ENCODE peak calls at places on chromosomes 12 and 14, in six cellular contexts. E is body of pancreas; Z is germinal center; P is HTR-8/SVneo; I is stimulated activated CD4-positive, alpha-beta T cell treated with anti-CD3 and anti-CD28 coated beads, Interleukin-4, amount 100 ng/mL, for 1 hour; F is D341Med. V is an unnamed sample.

GRCh38 chr14:38255673-38256357 is at the start of gene CLEC14A:
- DNase-seq in E (peak; percentile 14), P (no peak), F (peak; percentile 27), Z (peak; percentile 8), I (peak; percentile 4), V (no peak)

GRCh38 chr12:49413796-49414195 is 46.5 kb downstream of the SPATS2 start:
- DNase-seq in Z (no peak), E (no peak), F (no peak), I (no peak), P (no peak), V (no peak)

GRCh38 chr12:867905-868304 is 81.6 kb downstream of the RAD52 start:
- DNase-seq in F (no peak), P (no peak), E (no peak), I (no peak), Z (no peak), V (no peak)

GRCh38 chr12:12592930-12593329 is 18.7 kb upstream of the CREBL2 start:
- DNase-seq in E (no peak), P (peak; percentile 38), I (no peak), Z (no peak), F (no peak), V (no peak)

GRCh38 chr14:55350461-55350860 is 61.2 kb downstream of the ATG14 start:
- DNase-seq in Z (no peak), F (no peak), P (no peak), I (no peak), E (no peak), V (no peak)

GRCh38 chr12:99130808-99131538 is 485.9 kb downstream of the APAF1 start:
- DNase-seq in Z (no peak), F (no peak), P (no peak), I (no peak), E (no peak), V (no peak)

GRCh38 chr12:12331896-12332295 is 18.1 kb downstream of the MANSC1 start:
- DNase-seq in E (no peak), P (no peak), F (no peak), I (no peak), Z (no peak), V (no peak)

GRCh38 chr14:94880140-94880539 is 110.2 kb upstream of the GSC start:
- DNase-seq in F (no peak), E (no peak), P (no peak), Z (no peak), I (no peak), V (no peak)

GRCh38 chr14:85947461-85947860 is 417.5 kb downstream of the FLRT2 start:
- DNase-seq in Z (no peak), P (no peak), E (no peak), F (no peak), I (no peak), V (no peak)

GRCh38 chr12:130506844-130507243 is 169.2 kb downstream of the PIWIL1 start:
- DNase-seq in I (no peak), E (no peak), Z (no peak), F (no peak), P (no peak), V (no peak)

GRCh38 chr14:24312736-24313507 is 1.6 kb downstream of the LTB4R start:
- DNase-seq in F (no peak), E (no peak), I (no peak), P (no peak), Z (no peak), V (no peak)

GRCh38 chr14:106811167-106811566 is 1284.8 kb downstream of the TMEM121 start:
- DNase-seq in Z (no peak), E (no peak), F (no peak), I (no peak), P (no peak), V (no peak)

GRCh38 chr14:74509587-74510210 is 16.1 kb downstream of the ISCA2 start:
- DNase-seq in F (no peak), E (no peak), I (no peak), Z (no peak), P (no peak), V (no peak)

GRCh38 chr12:27615331-27615891 is 80.8 kb upstream of the REP15 start:
- DNase-seq in F (no peak), Z (no peak), E (no peak), I (no peak), P (peak; percentile 72), V (no peak)

GRCh38 chr14:22002860-22003284 is 329.3 kb upstream of the OR4E1 start:
- DNase-seq in I (peak; percentile 73), Z (peak; percentile 6), P (no peak), F (no peak), E (no peak), V (peak; percentile 57)

GRCh38 chr12:74285773-74286172 is 251.9 kb upstream of the ATXN7L3B start:
- DNase-seq in F (no peak), Z (no peak), I (no peak), E (no peak), P (no peak), V (no peak)

GRCh38 chr14:58663494-58664111 is 25.8 kb downstream of the DACT1 start:
- DNase-seq in I (no peak), Z (no peak), F (no peak), P (peak; percentile 79), E (no peak), V (no peak)

GRCh38 chr12:19277707-19278106 is 148.2 kb downstream of the PLEKHA5 start:
- DNase-seq in P (no peak), E (no peak), Z (no peak), I (no peak), F (peak; percentile 30), V (no peak)

GRCh38 chr12:130254476-130255276 is 83.0 kb upstream of the PIWIL1 start:
- DNase-seq in Z (no peak), P (no peak), F (no peak), E (peak; percentile 50), I (no peak), V (no peak)

GRCh38 chr12:120538281-120539156 is 4.4 kb downstream of the RNF10 start:
- DNase-seq in Z (peak; percentile 22), F (no peak), E (peak; percentile 63), I (no peak), P (peak; percentile 33), V (no peak)

GRCh38 chr12:116204169-116204568 is 73.3 kb downstream of the MED13L start:
- DNase-seq in Z (no peak), P (no peak), I (no peak), E (no peak), F (no peak), V (no peak)

GRCh38 chr14:54579606-54580005 is 12.7 kb downstream of the SAMD4A start:
- DNase-seq in E (no peak), F (no peak), Z (no peak), P (no peak), I (no peak), V (no peak)

GRCh38 chr14:74763803-74764531 is 851 bp downstream of the YLPM1 start:
- DNase-seq in Z (peak; percentile 3), P (peak; percentile 26), I (peak; percentile 3), F (peak; percentile 30), E (peak; percentile 16), V (no peak)

GRCh38 chr12:10722905-10723866 is at the start of gene YBX3:
- DNase-seq in E (peak; percentile 90), F (peak; percentile 88), P (peak; percentile 63), I (peak; percentile 61), Z (peak; percentile 23), V (peak; percentile 8)

GRCh38 chr12:63420206-63420644 is 248.1 kb downstream of the DPY19L2 start:
- DNase-seq in Z (peak; percentile 47), E (peak; percentile 41), F (peak; percentile 64), I (peak; percentile 16), P (peak; percentile 36), V (no peak)

GRCh38 chr14:99590746-99591555 is 13.1 kb downstream of the CCDC85C start:
- DNase-seq in P (peak; percentile 63), Z (no peak), F (no peak), E (no peak), I (no peak), V (no peak)

GRCh38 chr14:100540141-100540925 is 46.9 kb downstream of the BEGAIN start:
- DNase-seq in F (no peak), P (no peak), Z (no peak), I (no peak), E (peak; percentile 72), V (no peak)

GRCh38 chr12:131775904-131776889 is 52.0 kb upstream of the MMP17 start:
- DNase-seq in I (no peak), E (no peak), F (no peak), Z (peak; percentile 42), P (no peak), V (no peak)

GRCh38 chr14:105857223-105857815 is 330.9 kb downstream of the TMEM121 start:
- DNase-seq in I (no peak), P (no peak), Z (no peak), F (peak; percentile 10), E (peak; percentile 5), V (no peak)

GRCh38 chr14:69716483-69717187 is 50.3 kb upstream of the SRSF5 start:
- DNase-seq in P (no peak), E (no peak), F (no peak), I (no peak), Z (no peak), V (peak; percentile 47)

GRCh38 chr12:3293446-3294161 is 197.4 kb upstream of the PRMT8 start:
- DNase-seq in Z (no peak), I (no peak), F (no peak), E (no peak), P (no peak), V (no peak)

GRCh38 chr14:63672417-63673180 is 30.9 kb upstream of the WDR89 start:
- DNase-seq in Z (no peak), P (no peak), F (peak; percentile 47), E (no peak), I (no peak), V (no peak)

GRCh38 chr14:72679106-72679505 is 214.8 kb downstream of the DPF3 start:
- DNase-seq in F (no peak), Z (no peak), I (no peak), E (no peak), P (no peak), V (no peak)

GRCh38 chr14:50978521-50978871 is 34.2 kb upstream of the PYGL start:
- DNase-seq in I (no peak), F (no peak), P (no peak), Z (no peak), E (no peak), V (no peak)

GRCh38 chr12:50401383-50402155 is 884 bp downstream of the LARP4 start:
- DNase-seq in I (no peak), P (no peak), E (peak; percentile 19), F (peak; percentile 69), Z (no peak), V (no peak)

GRCh38 chr14:23114669-23115491 is 4.2 kb downstream of the CEBPE start:
- DNase-seq in P (peak; percentile 84), I (no peak), E (no peak), Z (no peak), F (no peak), V (no peak)

GRCh38 chr12:78674311-78675085 is 190.1 kb upstream of the SYT1 start:
- DNase-seq in E (no peak), F (no peak), P (no peak), Z (no peak), I (no peak), V (no peak)

GRCh38 chr14:93894992-93895391 is 32.2 kb upstream of the FAM181A start:
- DNase-seq in Z (no peak), I (no peak), E (no peak), F (peak; percentile 48), P (no peak), V (no peak)

GRCh38 chr12:54153586-54153985 is 35.2 kb downstream of the SMUG1 start:
- DNase-seq in E (no peak), Z (no peak), I (no peak), F (no peak), P (no peak), V (no peak)

GRCh38 chr14:100103261-100104005 is 38.2 kb downstream of the EVL start:
- DNase-seq in F (no peak), I (peak; percentile 39), E (no peak), P (no peak), Z (no peak), V (no peak)

V was measured in stimulated activated naive CD4-positive, alpha-beta T cell treated with Interleukin-2 at 50 U/mL for 16 hours.